ENCODE peak calls at places on chromosomes 12 and 14, in seven cellular contexts. E, H, V, I, N, L and G are unnamed samples.

GRCh38 chr12:132077322-132078100 is 66.6 kb downstream of the DDX51 start:
- DNase-seq in N (no peak), L (no peak), E (no peak), I (no peak), V (no peak), H (no peak), G (no peak)

GRCh38 chr12:65891219-65891618 is 66.9 kb downstream of the HMGA2 start:
- DNase-seq in H (no peak), L (no peak), V (no peak), I (no peak), E (no peak), N (no peak), G (no peak)

GRCh38 chr14:103087343-103087835 is 3.4 kb downstream of the LBHD2 start:
- DNase-seq in H (peak; percentile 67), V (no peak), I (no peak), L (no peak), E (no peak), N (no peak), G (no peak)

GRCh38 chr12:119594772-119595445 is 1.3 kb downstream of the TMEM233 start:
- DNase-seq in H (peak; percentile 18), E (no peak), N (no peak), V (peak; percentile 77), I (no peak), L (no peak), G (no peak)

GRCh38 chr12:113912761-113913295 is 53.3 kb downstream of the RBM19 start:
- DNase-seq in E (peak; percentile 25), N (peak; percentile 36), V (no peak), L (no peak), I (peak; percentile 54), H (peak; percentile 86), G (no peak)

GRCh38 chr12:92047058-92047826 is 98.4 kb downstream of the BTG1 start:
- DNase-seq in V (no peak), L (no peak), I (no peak), E (peak; percentile 20), N (no peak), H (no peak), G (no peak)

GRCh38 chr12:131007031-131007793 is 53.5 kb downstream of the ADGRD1 start:
- DNase-seq in I (no peak), V (peak; percentile 79), N (no peak), H (peak; percentile 28), L (peak; percentile 41), E (no peak), G (no peak)

GRCh38 chr12:3128498-3129293 is 51.5 kb downstream of the TSPAN9 start:
- DNase-seq in N (no peak), V (no peak), L (no peak), H (no peak), I (no peak), E (no peak), G (no peak)

GRCh38 chr12:51389302-51389999 is 1.8 kb downstream of the GALNT6 start:
- DNase-seq in L (no peak), I (no peak), E (no peak), N (no peak), H (no peak), V (peak; percentile 28), G (no peak)

GRCh38 chr12:4562034-4562657 is at the start of gene DYRK4:
- DNase-seq in N (peak; percentile 75), H (peak; percentile 89), L (no peak), V (peak; percentile 90), E (no peak), I (no peak), G (no peak)

GRCh38 chr14:24426912-24427536 is 2.4 kb downstream of the CBLN3 start:
- DNase-seq in V (no peak), H (no peak), N (no peak), E (no peak), I (no peak), L (no peak), G (peak; percentile 35)

GRCh38 chr14:75806247-75806876 is 145.3 kb downstream of the TTLL5 start:
- DNase-seq in V (no peak), L (no peak), E (no peak), I (no peak), H (no peak), N (no peak), G (no peak)

GRCh38 chr12:106387847-106388246 is 30.3 kb downstream of the POLR3B start:
- DNase-seq in I (no peak), L (no peak), H (no peak), N (no peak), V (no peak), E (no peak), G (no peak)

GRCh38 chr12:52359511-52360103 is 7.7 kb downstream of the KRT85 start:
- DNase-seq in H (no peak), I (no peak), E (no peak), N (peak; percentile 5), L (no peak), V (peak; percentile 43), G (peak; percentile 52)